ENCODE peak calls at places on chromosomes 2 and 18, in four cellular contexts. E is cardiac muscle cell; X is CD8-positive, alpha-beta T cell; S is HL-60. P is an unnamed sample.

GRCh38 chr18:12420831-12421421 is 13.2 kb downstream of the PRELID3A start:
- DNase-seq in S (no peak), E (no peak), X (no peak), P (peak; percentile 47)

GRCh38 chr2:56199492-56199891 is 15.7 kb downstream of the CCDC85A start:
- DNase-seq in E (no peak), S (no peak), X (no peak), P (no peak)

GRCh38 chr2:195706161-195706900 is 49.3 kb downstream of the SLC39A10 start:
- DNase-seq in E (peak; percentile 48), X (no peak), S (no peak), P (peak; percentile 0)

GRCh38 chr18:48949051-48949605 is 1.6 kb downstream of the SMAD7 start:
- DNase-seq in S (peak; percentile 62), E (no peak), X (peak; percentile 68), P (no peak)

GRCh38 chr2:107325983-107326786 is 440.2 kb upstream of the ST6GAL2 start:
- DNase-seq in S (no peak), E (peak; percentile 91), X (no peak), P (no peak)

GRCh38 chr2:205972113-205972512 is 113.9 kb downstream of the INO80D start:
- DNase-seq in E (peak; percentile 7), S (no peak), X (no peak), P (no peak)

GRCh38 chr2:209805351-209805750 is 33.7 kb downstream of the UNC80 start:
- DNase-seq in S (no peak), X (no peak), E (no peak), P (no peak)

GRCh38 chr2:237156131-237156856 is 70.6 kb downstream of the COPS8 start:
- DNase-seq in E (peak; percentile 87), S (no peak), X (no peak), P (peak; percentile 97)

GRCh38 chr2:6929196-6929874 is 12.1 kb downstream of the RNF144A start:
- DNase-seq in E (peak; percentile 35), S (no peak), X (no peak), P (peak; percentile 7)

GRCh38 chr2:86254576-86255538 is 55.6 kb downstream of the MRPL35 start:
- DNase-seq in X (no peak), S (no peak), E (no peak), P (no peak)

GRCh38 chr2:98356729-98357128 is 10.5 kb downstream of the CNGA3 start:
- DNase-seq in X (no peak), S (no peak), E (no peak), P (no peak)

GRCh38 chr2:149000168-149000938 is 38.1 kb upstream of the LYPD6B start:
- DNase-seq in S (no peak), E (no peak), X (no peak), P (no peak)

GRCh38 chr2:182048088-182048487 is 62.4 kb downstream of the PPP1R1C start:
- DNase-seq in E (no peak), X (no peak), S (no peak), P (no peak)

GRCh38 chr2:10160226-10160955 is 37.9 kb downstream of the RRM2 start:
- DNase-seq in S (no peak), E (no peak), X (no peak), P (no peak)

GRCh38 chr2:158686166-158686792 is 108.8 kb upstream of the DAPL1 start:
- DNase-seq in X (no peak), E (peak; percentile 46), S (no peak), P (peak; percentile 90)

GRCh38 chr2:110662560-110662959 is 15.3 kb downstream of the BUB1 start:
- DNase-seq in E (peak; percentile 41), S (no peak), X (no peak), P (no peak)

GRCh38 chr2:128365217-128365905 is 46.7 kb upstream of the HS6ST1 start:
- DNase-seq in E (no peak), S (no peak), X (no peak), P (no peak)

GRCh38 chr2:24749069-24749691 is 44.0 kb downstream of the PTRHD1 start:
- DNase-seq in S (no peak), X (no peak), E (no peak), P (no peak)

GRCh38 chr2:16664052-16664731 is 1.4 kb downstream of the CYRIA start:
- DNase-seq in S (peak; percentile 67), X (peak; percentile 28), E (peak; percentile 79), P (no peak)

GRCh38 chr2:75100691-75101236 is 98.6 kb downstream of the TACR1 start:
- DNase-seq in S (no peak), E (no peak), X (no peak), P (no peak)

GRCh38 chr2:225340923-225341322 is 58.6 kb upstream of the NYAP2 start:
- DNase-seq in S (no peak), X (no peak), E (no peak), P (no peak)

GRCh38 chr18:11005528-11005927 is 143.8 kb downstream of the PIEZO2 start:
- DNase-seq in X (no peak), S (no peak), E (peak; percentile 95), P (peak; percentile 74)

GRCh38 chr18:4241218-4241617 is 213.9 kb downstream of the DLGAP1 start:
- DNase-seq in E (no peak), X (no peak), S (no peak), P (no peak)

GRCh38 chr2:25286025-25286400 is 55.7 kb downstream of the DNMT3A start:
- DNase-seq in E (no peak), S (peak; percentile 54), X (peak; percentile 86), P (no peak)

GRCh38 chr2:221521261-221521845 is 50.8 kb downstream of the EPHA4 start:
- DNase-seq in X (no peak), E (no peak), S (no peak), P (no peak)

GRCh38 chr2:220033546-220033945 is 406.1 kb downstream of the SLC4A3 start:
- DNase-seq in E (no peak), S (no peak), X (no peak), P (peak; percentile 30)

GRCh38 chr2:176392125-176392704 is 123.0 kb downstream of the MTX2 start:
- DNase-seq in S (no peak), E (peak; percentile 27), X (no peak), P (no peak)

GRCh38 chr2:71736091-71736878 is 282.9 kb downstream of the DYSF start:
- DNase-seq in E (no peak), X (no peak), S (no peak), P (no peak)

GRCh38 chr2:73736378-73736777 is 767 bp downstream of the TPRKB start:
- DNase-seq in S (no peak), X (no peak), E (no peak), P (no peak)

GRCh38 chr18:67692811-67693210 is 176.3 kb upstream of the DSEL start:
- DNase-seq in E (no peak), X (no peak), S (no peak), P (no peak)

GRCh38 chr2:90069290-90069894 is 1377.9 kb downstream of the RPIA start:
- DNase-seq in X (no peak), S (peak; percentile 31), E (peak; percentile 11), P (no peak)

GRCh38 chr2:129443235-129443884 is 536.1 kb upstream of the RAB6C start:
- DNase-seq in E (no peak), S (peak; percentile 6), X (no peak), P (no peak)

GRCh38 chr18:79979843-79980242 is 8.5 kb downstream of the TXNL4A start:
- DNase-seq in S (no peak), E (no peak), X (no peak), P (no peak)

GRCh38 chr2:9194352-9194751 is 12.3 kb upstream of the ASAP2 start:
- DNase-seq in S (no peak), X (no peak), E (no peak), P (no peak)

GRCh38 chr2:54638103-54638502 is 85.4 kb upstream of the EML6 start:
- DNase-seq in X (no peak), S (no peak), E (no peak), P (no peak)

GRCh38 chr18:69998523-69998987 is 50.9 kb upstream of the CD226 start:
- DNase-seq in X (no peak), E (no peak), S (no peak), P (no peak)

DNA sequence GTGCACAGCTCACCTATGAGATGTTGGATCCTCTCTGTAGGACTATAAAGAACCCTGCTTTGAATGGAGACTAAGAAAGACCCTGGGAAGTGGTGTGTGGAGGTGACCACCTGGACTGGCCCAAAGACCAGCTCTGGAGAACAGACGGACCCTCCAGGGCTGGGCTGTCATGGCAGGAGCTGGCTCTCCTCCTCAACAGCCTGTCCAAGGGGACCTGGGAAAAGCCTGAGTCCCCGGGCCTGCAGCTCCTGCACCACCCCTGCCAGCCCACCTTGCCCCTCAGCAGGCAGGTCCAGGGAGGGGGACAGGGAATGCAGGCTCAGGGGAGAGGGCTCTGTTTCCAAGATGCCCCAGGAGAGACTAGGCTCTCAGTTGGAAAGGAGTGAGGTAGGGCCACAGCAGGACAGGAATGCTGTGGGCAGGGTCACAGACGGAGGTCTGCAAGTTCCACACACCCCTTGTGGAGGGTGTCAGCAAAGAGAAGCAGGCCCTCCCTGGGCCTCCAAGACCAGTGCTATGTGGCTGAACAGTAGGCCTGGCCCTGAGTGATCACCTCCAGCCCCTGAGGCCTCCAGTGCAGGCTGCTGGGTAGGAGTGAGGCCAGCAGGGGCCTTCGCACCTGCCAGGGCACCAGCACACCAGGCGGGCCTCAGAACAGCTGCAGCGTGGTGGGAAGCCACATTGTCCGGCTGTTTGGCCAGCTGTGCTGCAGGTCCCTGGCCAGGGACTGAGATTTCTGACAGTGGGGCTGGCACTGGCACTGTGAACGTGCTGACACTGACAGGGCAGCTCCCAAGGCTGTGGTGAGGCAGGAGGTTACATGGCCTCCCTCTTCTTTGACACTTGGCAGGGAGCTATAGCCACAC is 86.4 kb upstream of the OTOS start:
- DNase-seq in X (no peak), S (no peak), E (no peak), P (no peak)
- TF ChIP-seq CTCF in X (no peak), S (no peak), E (no peak), P (no peak)

GRCh38 chr18:45291616-45292612 is 323.4 kb upstream of the SLC14A2 start:
- DNase-seq in X (no peak), E (peak; percentile 18), S (no peak), P (no peak)
- H3K4me3 ChIP-seq in X (no peak overlapping the region), E (no peak overlapping the region), S (no peak overlapping the region), P (no peak overlapping the region)

DNA sequence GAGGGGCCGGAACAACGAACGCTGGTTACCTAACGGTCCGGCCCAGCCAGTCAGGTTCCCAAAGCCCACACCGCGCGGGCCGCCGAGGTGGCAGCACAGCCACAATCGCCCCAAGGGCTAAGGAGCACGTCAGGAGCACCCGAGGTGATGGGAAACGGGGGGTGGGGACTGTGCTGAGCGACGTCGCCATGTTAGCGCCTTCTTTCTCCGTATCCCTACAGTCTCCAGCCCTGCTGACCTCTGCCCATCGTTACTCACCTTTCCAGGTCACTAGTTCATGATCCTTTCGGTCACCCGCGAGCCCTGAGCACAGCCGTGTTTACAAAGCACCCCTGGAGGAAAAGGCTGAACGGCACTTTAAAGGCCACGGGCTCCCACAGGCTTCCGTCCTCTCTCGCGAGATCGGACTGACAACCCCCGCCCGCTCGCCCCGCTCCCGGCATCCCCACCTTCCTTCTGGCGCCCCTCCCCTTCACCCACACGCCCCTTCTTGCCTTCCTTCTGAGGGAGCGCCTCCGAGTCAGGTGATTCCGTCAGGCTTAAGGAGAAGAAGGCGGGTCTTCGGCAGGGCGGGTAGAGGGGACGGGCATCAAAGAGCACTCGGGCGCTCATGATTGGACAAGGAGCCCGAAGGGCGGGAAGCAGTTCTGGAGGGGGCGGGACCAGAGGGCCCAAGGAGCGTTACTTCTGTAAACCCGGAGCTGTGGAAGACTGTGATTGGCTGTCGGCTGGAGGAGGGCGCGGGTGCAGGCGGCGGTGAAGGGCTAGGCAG is at the start of gene ATF2:
- DNase-seq in X (peak; percentile 99), E (peak; percentile 100), S (peak; percentile 100), P (peak; percentile 100)
- TF ChIP-seq CTCF in X (no peak), E (no peak), S (no peak), P (no peak)

DNA sequence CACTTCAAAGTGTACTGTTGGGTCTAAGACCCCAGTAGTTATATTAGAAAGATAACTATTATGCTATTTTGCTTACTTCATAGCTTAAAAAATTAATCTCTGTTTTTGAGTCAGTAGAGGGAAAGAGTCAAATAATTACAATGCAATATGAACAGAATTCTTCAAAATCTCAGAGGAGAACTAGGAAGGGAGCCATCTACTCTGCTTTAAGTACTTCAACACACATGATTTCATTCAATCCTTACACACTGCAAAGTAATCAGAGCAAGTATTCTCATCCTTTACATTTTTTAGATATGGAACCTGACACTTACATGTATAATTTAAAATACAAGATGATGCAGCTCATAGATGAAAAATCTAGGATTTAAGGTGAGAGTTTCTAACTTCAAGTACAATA is 27.7 kb downstream of the COL5A2 start:
- DNase-seq in X (no peak), S (no peak), E (no peak), P (no peak)
- H3K4me3 ChIP-seq in X (no peak overlapping the region), S (no peak overlapping the region), E (no peak overlapping the region), P (no peak overlapping the region)